ENCODE peak calls at places on chromosomes 4 and X, in five cellular contexts. E, T, C, L and J are unnamed samples.

GRCh38 chr4:139115226-139115625 is 61.8 kb downstream of the ELF2 start:
- DNase-seq in E (no peak), T (no peak), C (no peak), L (no peak), J (no peak)

GRCh38 chr4:187782425-187782824 is 213.1 kb upstream of the ZFP42 start:
- DNase-seq in E (no peak), T (no peak), C (no peak), L (no peak), J (no peak)

GRCh38 chrX:103464774-103465117 is 54.5 kb downstream of the RAB40A start:
- DNase-seq in E (peak; percentile 22), T (peak; percentile 77), C (peak; percentile 77), L (peak; percentile 87), J (peak; percentile 57)

GRCh38 chrX:130716822-130717405 is 186.1 kb downstream of the ENOX2 start:
- DNase-seq in E (no peak), T (no peak), C (no peak), L (no peak), J (no peak)

GRCh38 chr4:163587867-163588266 is 93.4 kb downstream of the TMA16 start:
- DNase-seq in E (no peak), T (peak; percentile 1), C (no peak), L (no peak), J (no peak)

GRCh38 chr4:160835789-160836188 is 1328.0 kb downstream of the FSTL5 start:
- DNase-seq in E (no peak), T (peak; percentile 18), C (no peak), L (peak; percentile 57), J (peak; percentile 71)

GRCh38 chr4:110624016-110624770 is 1.3 kb upstream of the PITX2 start:
- DNase-seq in E (no peak), T (no peak), C (no peak), L (peak; percentile 18), J (no peak)

GRCh38 chr4:88211473-88212252 is 53.2 kb upstream of the ABCG2 start:
- DNase-seq in E (peak; percentile 18), T (peak; percentile 56), C (peak; percentile 59), L (peak; percentile 91), J (peak; percentile 55)

GRCh38 chr4:169810325-169811323 is 52.9 kb upstream of the HPF1 start:
- DNase-seq in E (peak; percentile 5), T (peak; percentile 30), C (peak; percentile 89), L (peak; percentile 78), J (peak; percentile 74)

GRCh38 chr4:26468283-26468949 is 21.9 kb downstream of the CCKAR start:
- DNase-seq in E (no peak), T (no peak), C (no peak), L (no peak), J (no peak)

GRCh38 chrX:84737471-84737871 is 235.2 kb upstream of the HDX start:
- DNase-seq in E (no peak), T (no peak), C (peak; percentile 71), L (no peak), J (no peak)

GRCh38 chr4:15779789-15780188 is 1.7 kb downstream of the CD38 start:
- DNase-seq in E (no peak), T (no peak), C (no peak), L (no peak), J (no peak)

GRCh38 chr4:133147365-133147821 is 1.7 kb upstream of the PCDH10 start:
- DNase-seq in E (no peak), T (peak; percentile 11), C (no peak), L (no peak), J (no peak)

GRCh38 chr4:26746742-26747351 is 113.8 kb upstream of the STIM2 start:
- DNase-seq in E (no peak), T (no peak), C (no peak), L (no peak), J (no peak)

GRCh38 chrX:30957753-30958152 is 68.7 kb upstream of the TAB3 start:
- DNase-seq in E (no peak), T (no peak), C (peak; percentile 17), L (no peak), J (no peak)

GRCh38 chr4:129344058-129344457 is 248.1 kb downstream of the C4orf33 start:
- DNase-seq in E (no peak), T (peak; percentile 26), C (peak; percentile 64), L (peak; percentile 75), J (peak; percentile 44)

GRCh38 chr4:113884655-113885054 is 94.8 kb downstream of the ARSJ start:
- DNase-seq in E (no peak), T (no peak), C (no peak), L (no peak), J (no peak)

GRCh38 chr4:15963568-15963967 is 593 bp upstream of the FGFBP2 start:
- DNase-seq in E (no peak), T (no peak), C (no peak), L (no peak), J (no peak)

GRCh38 chr4:149584703-149585102 is 230.9 kb downstream of the IQCM start:
- DNase-seq in E (no peak), T (no peak), C (no peak), L (no peak), J (peak; percentile 23)

GRCh38 chr4:117203231-117203630 is 117.9 kb upstream of the TRAM1L1 start:
- DNase-seq in E (no peak), T (no peak), C (no peak), L (no peak), J (no peak)

GRCh38 chrX:54695231-54695630 is 102.8 kb downstream of the ITIH6 start:
- DNase-seq in E (no peak), T (no peak), C (peak; percentile 1), L (no peak), J (no peak)

GRCh38 chr4:168716411-168717129 is 219.7 kb downstream of the PALLD start:
- DNase-seq in E (no peak), T (no peak), C (no peak), L (no peak), J (no peak)

GRCh38 chr4:148442830-148443549 is 776 bp upstream of the NR3C2 start:
- DNase-seq in E (no peak), T (no peak), C (peak; percentile 21), L (peak; percentile 17), J (peak; percentile 21)